ENCODE peak calls at places on chromosomes 4 and X, in six cellular contexts. P is HEK293T; R is neural crest cell; K is caudate nucleus; F is stimulated activated CD4-positive, alpha-beta T cell treated with anti-CD3 and anti-CD28 coated beads, Interleukin-15, amount 100 ng/mL, for 24 hours; G is AG10803. M is an unnamed sample.

GRCh38 chrX:84475596-84475995 is 26.7 kb downstream of the HDX start:
- DNase-seq in P (no peak), R (no peak), K (no peak), F (no peak), G (no peak), M (no peak)

GRCh38 chrX:130091976-130092522 is 18.2 kb downstream of the ELF4 start:
- DNase-seq in P (no peak), R (no peak), K (no peak), F (peak), G (no peak), M (no peak)

GRCh38 chr4:13276357-13276756 is 207.8 kb downstream of the RAB28 start:
- DNase-seq in P (no peak), R (no peak), K (no peak), F (no peak), G (no peak), M (no peak)

GRCh38 chr4:188408244-188409067 is 269.2 kb downstream of the TRIML1 start:
- DNase-seq in P (no peak), R (no peak), K (no peak), F (no peak), G (peak), M (no peak)

GRCh38 chrX:130216312-130216711 is 44.5 kb downstream of the RAB33A start:
- DNase-seq in P (no peak), R (no peak), K (no peak), F (no peak), G (peak), M (no peak)

GRCh38 chrX:40091691-40092421 is 5.9 kb downstream of the BCOR start:
- DNase-seq in P (no peak), R (no peak), K (no peak), F (no peak), G (no peak), M (no peak)

GRCh38 chr4:92825186-92825715 is 521.5 kb downstream of the GRID2 start:
- DNase-seq in P (no peak), R (no peak), K (no peak), F (no peak), G (no peak), M (no peak)

GRCh38 chr4:40455340-40455902 is 120.3 kb downstream of the CHRNA9 start:
- DNase-seq in P (no peak), R (no peak), K (no peak), F (no peak), G (no peak), M (no peak)

GRCh38 chrX:30301977-30302376 is 7.2 kb downstream of the NR0B1 start:
- DNase-seq in P (no peak), R (no peak), K (no peak), F (no peak), G (peak), M (no peak)

GRCh38 chr4:52059372-52059771 is 8.3 kb downstream of the SPATA18 start:
- DNase-seq in P (no peak), R (no peak), K (no peak), F (no peak), G (peak), M (no peak)

GRCh38 chr4:184756399-184756798 is 22.5 kb upstream of the CENPU start:
- DNase-seq in P (no peak), R (no peak), K (no peak), F (no peak), G (peak), M (no peak)

GRCh38 chrX:153684447-153685178 is 3.1 kb upstream of the SLC6A8 start:
- DNase-seq in P (no peak), R (no peak), K (no peak), F (no peak), G (no peak), M (no peak)

GRCh38 chrX:153776611-153777045 is 4.2 kb upstream of the SRPK3 start:
- DNase-seq in P (peak), R (no peak), K (no peak), F (no peak), G (no peak), M (no peak)

GRCh38 chr4:81405900-81406401 is 65.8 kb downstream of the RASGEF1B start:
- DNase-seq in P (peak), R (peak), K (no peak), F (peak), G (peak), M (peak)

GRCh38 chrX:106932960-106933537 is 12.8 kb downstream of the CLDN2 start:
- DNase-seq in P (no peak), R (no peak), K (no peak), F (no peak), G (no peak), M (no peak)

GRCh38 chr4:153318696-153319320 is 25.7 kb upstream of the MND1 start:
- DNase-seq in P (peak), R (peak), K (no peak), F (peak), G (peak), M (no peak)